ENCODE peak calls at places on chromosomes 13 and 19, in eight cellular contexts. X, L, F, T, I, O, P and K are unnamed samples.

GRCh38 chr19:43901395-43902390 is 33.4 kb downstream of the ZNF45 start:
- DNase-seq in X (peak), L (peak), F (peak), T (no peak), I (peak), O (peak), P (no peak), K (peak)

GRCh38 chr19:53158119-53158656 is 665 bp downstream of the ZNF347 start:
- DNase-seq in X (no peak), L (no peak), F (no peak), T (no peak), I (peak), O (peak), P (no peak), K (peak)

GRCh38 chr19:54464624-54465266 is 1.2 kb upstream of the LENG9 start:
- DNase-seq in X (peak), L (no peak), F (no peak), T (no peak), I (peak), O (peak), P (peak), K (peak)

GRCh38 chr19:16000024-16000687 is 51.3 kb downstream of the OR10H4 start:
- DNase-seq in X (no peak), L (no peak), F (no peak), T (no peak), I (no peak), O (no peak), P (no peak), K (no peak)

GRCh38 chr19:19775891-19776205 is 42.9 kb upstream of the ZNF14 start:
- DNase-seq in X (no peak), L (no peak), F (no peak), T (no peak), I (no peak), O (no peak), P (no peak), K (no peak)

GRCh38 chr19:46299695-46300094 is 2.9 kb downstream of the HIF3A start:
- DNase-seq in X (no peak), L (no peak), F (no peak), T (no peak), I (no peak), O (peak), P (no peak), K (no peak)

GRCh38 chr13:99227909-99228688 is 27.4 kb downstream of the UBAC2 start:
- DNase-seq in X (no peak), L (no peak), F (no peak), T (no peak), I (no peak), O (no peak), P (no peak), K (no peak)

GRCh38 chr13:34039678-34040077 is 221.7 kb downstream of the RFC3 start:
- DNase-seq in X (no peak), L (no peak), F (no peak), T (no peak), I (no peak), O (no peak), P (no peak), K (no peak)

GRCh38 chr19:46571495-46571894 is 29.6 kb upstream of the CALM3 start:
- DNase-seq in X (peak), L (no peak), F (no peak), T (no peak), I (no peak), O (peak), P (peak), K (no peak)

GRCh38 chr19:46802152-46802551 is 13.8 kb upstream of the SLC1A5 start:
- DNase-seq in X (no peak), L (no peak), F (no peak), T (no peak), I (no peak), O (no peak), P (no peak), K (no peak)

GRCh38 chr13:66462187-66462586 is 767.9 kb downstream of the PCDH9 start:
- DNase-seq in X (no peak), L (no peak), F (no peak), T (no peak), I (no peak), O (no peak), P (no peak), K (no peak)

GRCh38 chr13:103799028-103799427 is 732.8 kb upstream of the SLC10A2 start:
- DNase-seq in X (no peak), L (no peak), F (no peak), T (no peak), I (no peak), O (no peak), P (no peak), K (no peak)

GRCh38 chr19:47112166-47112663 is 1.4 kb downstream of the ZC3H4 start:
- DNase-seq in X (peak), L (peak), F (peak), T (peak), I (peak), O (peak), P (no peak), K (peak)

GRCh38 chr13:107665926-107666458 is 549.3 kb downstream of the LIG4 start:
- DNase-seq in X (no peak), L (no peak), F (no peak), T (no peak), I (peak), O (no peak), P (no peak), K (no peak)

GRCh38 chr13:52127783-52128702 is 830 bp downstream of the NEK5 start:
- DNase-seq in X (peak), L (no peak), F (peak), T (no peak), I (peak), O (peak), P (peak), K (peak)

GRCh38 chr13:67230774-67231480 is 791 bp upstream of the PCDH9 start:
- DNase-seq in X (peak), L (no peak), F (peak), T (no peak), I (peak), O (peak), P (no peak), K (peak)

GRCh38 chr13:97003071-97003470 is 8.8 kb upstream of the OXGR1 start:
- DNase-seq in X (no peak), L (no peak), F (no peak), T (no peak), I (peak), O (no peak), P (no peak), K (no peak)

GRCh38 chr13:24860775-24861174 is 96.8 kb downstream of the RNF17 start:
- DNase-seq in X (no peak), L (no peak), F (no peak), T (no peak), I (no peak), O (no peak), P (no peak), K (no peak)

GRCh38 chr19:12782424-12783225 is 7.3 kb upstream of the HOOK2 start:
- DNase-seq in X (no peak), L (no peak), F (no peak), T (no peak), I (peak), O (peak), P (no peak), K (peak)

GRCh38 chr19:13920940-13921744 is 15.1 kb downstream of the CC2D1A start:
- DNase-seq in X (peak), L (no peak), F (no peak), T (no peak), I (peak), O (peak), P (peak), K (peak)

GRCh38 chr13:76820759-76821158 is 65.4 kb downstream of the KCTD12 start:
- DNase-seq in X (no peak), L (peak), F (no peak), T (no peak), I (no peak), O (peak), P (no peak), K (peak)
- TF ChIP-seq CTCF in X (no peak), L (peak), F (no peak), T (no peak), I (peak), O (peak), P (no peak), K (peak)

DNA sequence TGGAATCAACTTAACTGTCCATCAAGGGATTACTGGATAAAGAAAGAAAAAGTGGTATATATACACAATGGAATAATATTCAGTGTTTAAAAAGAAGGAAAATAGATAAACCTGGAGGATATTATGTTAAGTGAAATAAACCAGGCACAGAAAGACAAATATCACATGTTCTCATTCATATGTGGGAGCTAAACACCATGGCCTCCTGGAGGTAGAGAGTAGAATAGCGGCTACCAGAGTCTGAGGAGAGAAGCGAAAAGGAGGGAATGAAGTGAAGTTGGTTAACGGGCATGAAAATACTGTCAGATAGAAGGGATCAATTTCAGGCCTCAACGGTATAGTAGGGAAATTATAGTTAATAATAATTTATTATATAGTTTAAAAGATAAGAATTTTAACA is 147.5 kb upstream of the OBI1 start:
- DNase-seq in X (peak), L (no peak), F (no peak), T (no peak), I (no peak), O (no peak), P (no peak), K (no peak)
- TF ChIP-seq CTCF in X (no peak), L (no peak), F (peak), T (peak), I (peak), O (no peak), P (peak), K (no peak)

GRCh38 chr19:51664131-51664530 is 17.5 kb upstream of the SIGLEC14 start:
- DNase-seq in X (no peak), L (no peak), F (no peak), T (no peak), I (no peak), O (no peak), P (no peak), K (no peak)

GRCh38 chr19:51663650-51664049 is 17.0 kb upstream of the SIGLEC14 start:
- DNase-seq in X (no peak), L (no peak), F (no peak), T (no peak), I (no peak), O (no peak), P (no peak), K (no peak)

GRCh38 chr19:51668167-51668566 is 21.5 kb upstream of the SIGLEC14 start:
- DNase-seq in X (no peak), L (no peak), F (no peak), T (no peak), I (no peak), O (no peak), P (no peak), K (no peak)

GRCh38 chr19:51660975-51661600 is 14.5 kb upstream of the SIGLEC14 start:
- DNase-seq in X (peak), L (peak), F (peak), T (peak), I (peak), O (peak), P (peak), K (peak)

GRCh38 chr19:51664997-51665396 is 18.4 kb upstream of the SIGLEC14 start:
- DNase-seq in X (no peak), L (no peak), F (no peak), T (no peak), I (no peak), O (peak), P (no peak), K (no peak)
- TF ChIP-seq CTCF in X (no peak), L (peak), F (peak), T (peak), I (peak), O (peak), P (peak), K (peak)

GRCh38 chr13:28313579-28313978 is 175.2 kb downstream of the PAN3 start:
- DNase-seq in X (no peak), L (no peak), F (no peak), T (no peak), I (peak), O (peak), P (peak), K (peak)
- TF ChIP-seq CTCF in X (no peak), L (peak), F (peak), T (no peak), I (peak), O (no peak), P (peak), K (peak)

GRCh38 chr13:54305377-54305776 is 1276.8 kb downstream of the OLFM4 start:
- DNase-seq in X (no peak), L (no peak), F (no peak), T (no peak), I (no peak), O (no peak), P (no peak), K (no peak)
- TF ChIP-seq CTCF in X (no peak), L (no peak), F (no peak), T (no peak), I (no peak), O (no peak), P (no peak), K (no peak)

GRCh38 chr19:38880882-38881609 is 3.0 kb upstream of the RINL start:
- DNase-seq in X (no peak), L (no peak), F (no peak), T (no peak), I (no peak), O (no peak), P (no peak), K (no peak)

GRCh38 chr19:38877781-38878574 is at the start of gene RINL:
- DNase-seq in X (no peak), L (no peak), F (no peak), T (no peak), I (no peak), O (no peak), P (no peak), K (no peak)

GRCh38 chr19:38879400-38879751 is 1.3 kb upstream of the RINL start:
- DNase-seq in X (no peak), L (no peak), F (no peak), T (no peak), I (no peak), O (no peak), P (no peak), K (no peak)

GRCh38 chr19:38880076-38880881 is 2.2 kb upstream of the RINL start:
- DNase-seq in X (no peak), L (no peak), F (no peak), T (no peak), I (no peak), O (no peak), P (no peak), K (no peak)

DNA sequence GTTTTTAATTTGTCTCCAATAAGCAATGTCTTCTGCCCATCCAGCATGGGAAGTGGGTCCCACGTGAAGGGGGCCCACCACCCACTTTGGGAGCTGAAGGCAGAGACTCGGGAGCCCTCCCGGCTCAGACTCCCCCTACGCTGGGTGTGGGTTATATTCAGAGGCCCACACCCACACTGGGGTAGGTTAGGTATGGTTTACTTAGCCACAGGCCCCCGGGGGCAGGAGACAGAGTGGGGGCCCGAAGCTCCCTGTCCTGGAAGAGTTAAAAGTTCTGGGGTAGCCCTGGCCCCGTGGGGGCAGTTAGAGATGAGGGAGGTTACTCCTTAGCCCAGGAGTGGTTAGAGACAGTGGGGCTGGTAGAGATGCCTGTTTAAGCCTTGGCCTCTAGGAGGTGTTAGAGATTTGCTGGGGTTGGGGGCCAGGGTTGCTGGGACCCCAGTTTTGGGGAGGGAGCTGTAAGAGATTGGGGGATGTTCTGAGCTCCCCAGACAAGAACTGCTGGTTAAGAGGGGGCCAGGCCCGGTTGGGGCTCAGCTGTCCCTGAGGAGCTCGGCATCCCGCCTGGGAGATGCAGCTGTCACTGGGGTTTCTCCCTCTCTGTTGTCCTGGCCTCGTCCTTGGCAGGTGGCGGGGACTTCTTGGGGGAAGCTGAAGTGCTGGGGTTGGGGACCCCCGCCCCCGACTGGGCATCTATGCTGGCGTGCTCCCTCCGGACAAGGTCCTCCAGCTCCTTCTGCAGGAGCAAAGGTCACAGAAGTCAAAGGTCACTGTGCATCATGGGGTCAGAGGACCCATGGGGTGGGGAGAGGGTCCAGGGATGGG is 712 bp upstream of the RINL start:
- DNase-seq in X (no peak), L (no peak), F (no peak), T (no peak), I (no peak), O (no peak), P (no peak), K (no peak)
- TF ChIP-seq CTCF in X (no peak), L (no peak), F (no peak), T (peak), I (no peak), O (no peak), P (no peak), K (no peak)

DNA sequence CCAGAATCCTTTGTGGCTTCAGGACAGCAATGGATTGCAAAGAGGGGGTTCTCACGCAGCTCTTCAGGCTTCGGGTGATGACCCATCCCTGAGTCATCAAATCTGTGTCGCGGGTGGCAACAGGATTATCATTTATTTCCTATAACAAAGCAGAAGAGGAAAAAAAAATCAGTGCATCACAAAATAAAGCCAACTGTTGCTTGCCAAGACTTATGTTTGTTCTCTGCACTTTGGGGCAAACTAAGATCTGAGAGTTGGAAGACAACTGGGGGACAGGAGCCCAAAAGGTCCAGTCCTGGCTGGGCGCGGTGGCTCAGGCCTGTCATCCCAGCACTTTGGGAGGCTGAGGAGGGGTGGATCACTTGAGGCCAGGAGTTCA is 6.4 kb downstream of the GNA15 start:
- DNase-seq in X (peak), L (no peak), F (peak), T (peak), I (peak), O (peak), P (peak), K (peak)
- TF ChIP-seq CTCF in X (no peak), L (no peak), F (no peak), T (no peak), I (no peak), O (no peak), P (no peak), K (no peak)

GRCh38 chr19:35555301-35556005 is 8.0 kb downstream of the ATP4A start:
- DNase-seq in X (peak), L (no peak), F (no peak), T (no peak), I (peak), O (peak), P (peak), K (peak)
- TF ChIP-seq CTCF in X (peak), L (peak), F (peak), T (no peak), I (peak), O (no peak), P (peak), K (peak)

GRCh38 chr13:110274687-110275086 is 32.3 kb downstream of the COL4A1 start:
- DNase-seq in X (no peak), L (no peak), F (no peak), T (no peak), I (no peak), O (peak), P (no peak), K (peak)
- TF ChIP-seq CTCF in X (no peak), L (peak), F (peak), T (peak), I (peak), O (peak), P (peak), K (peak)

DNA sequence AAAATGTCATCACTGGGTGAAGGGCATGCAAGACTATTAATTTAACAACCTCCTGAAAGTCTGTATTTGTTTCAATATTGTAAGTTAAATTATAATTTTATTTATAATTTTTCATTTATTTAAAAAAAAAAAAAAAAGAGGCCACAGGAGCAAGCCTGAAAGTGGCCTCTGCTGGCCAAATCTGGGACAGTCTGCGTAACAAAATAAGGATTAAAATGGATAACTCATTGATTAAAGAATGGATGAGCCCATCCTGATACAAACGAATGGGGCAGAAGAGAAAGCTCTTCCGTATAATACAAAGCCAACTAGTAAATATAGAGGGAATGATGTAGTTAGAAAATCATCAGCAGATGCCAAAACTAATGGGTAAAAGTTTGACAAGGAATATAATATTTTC is 36.2 kb downstream of the SUCLA2 start:
- DNase-seq in X (no peak), L (no peak), F (no peak), T (no peak), I (no peak), O (peak), P (no peak), K (no peak)
- TF ChIP-seq CTCF in X (no peak), L (no peak), F (peak), T (no peak), I (no peak), O (peak), P (no peak), K (no peak)